ENCODE peak calls at places on chromosomes 7 and 10, in nine cellular contexts. P is uterus, A is mammary epithelial cell, T is upper lobe of right lung, W is suprapubic skin, J is osteoblast, X is colonic mucosa, Q is lower lobe of right lung, G is stomach. H is an unnamed sample.
A peak's percentile ranks its signal among the peaks of the same experiment; 100 is the strongest.

GRCh38 chr7:44120395-44120794 is 3.0 kb downstream of the POLD2 start:
- DNase-seq in W (no peak), X (no peak), Q (no peak), T (no peak), P (no peak), G (no peak), A (no peak), J (peak; percentile 41), H (no peak)

GRCh38 chr10:91409069-91409868 is 875 bp upstream of the HECTD2 start:
- DNase-seq in J (peak; percentile 97), X (peak; percentile 78), G (peak; percentile 70), Q (peak; percentile 82), A (peak; percentile 68), P (peak; percentile 91), T (peak; percentile 88), W (peak; percentile 92), H (peak; percentile 88)

GRCh38 chr10:94005050-94005449 is 11.3 kb downstream of the PLCE1 start:
- DNase-seq in J (no peak), T (no peak), A (peak; percentile 20), G (no peak), X (peak; percentile 87), W (no peak), Q (no peak), P (no peak), H (no peak)

GRCh38 chr7:131581241-131582157 is 25.1 kb upstream of the PODXL start:
- DNase-seq in W (no peak), Q (peak; percentile 56), P (peak; percentile 73), A (no peak), G (peak; percentile 28), X (no peak), J (no peak), T (no peak), H (peak; percentile 89)

GRCh38 chr7:28941633-28942032 is 16.5 kb downstream of the TRIL start:
- DNase-seq in T (no peak), J (no peak), P (no peak), Q (no peak), A (no peak), G (no peak), X (no peak), W (no peak), H (no peak)

GRCh38 chr10:121614746-121615145 is 16.5 kb upstream of the FGFR2 start:
- DNase-seq in W (no peak), J (no peak), X (no peak), Q (no peak), P (no peak), G (no peak), T (no peak), A (no peak), H (no peak)

GRCh38 chr10:97454330-97455036 is 8.5 kb downstream of the ZDHHC16 start:
- DNase-seq in Q (no peak), A (peak; percentile 35), T (no peak), W (no peak), P (no peak), X (no peak), G (peak; percentile 55), J (no peak), H (no peak)

GRCh38 chr7:101486056-101486763 is 123.5 kb downstream of the COL26A1 start:
- DNase-seq in P (no peak), T (no peak), X (no peak), W (no peak), A (no peak), J (no peak), G (no peak), Q (no peak), H (no peak)

GRCh38 chr10:3780056-3780765 is 4.8 kb downstream of the KLF6 start:
- DNase-seq in W (no peak), J (peak; percentile 76), T (no peak), G (no peak), X (peak; percentile 20), A (peak; percentile 77), P (no peak), Q (no peak), H (no peak)

GRCh38 chr7:136403591-136403990 is 426.4 kb upstream of the MTPN start:
- DNase-seq in X (no peak), G (no peak), J (no peak), P (no peak), A (no peak), T (no peak), W (no peak), Q (no peak), H (no peak)

GRCh38 chr7:105644937-105645336 is 63.6 kb upstream of the EFCAB10 start:
- DNase-seq in W (no peak), Q (no peak), P (no peak), X (no peak), G (no peak), T (no peak), J (no peak), A (no peak), H (no peak)

GRCh38 chr10:132575320-132576201 is 38.0 kb downstream of the INPP5A start:
- DNase-seq in P (no peak), T (no peak), Q (no peak), A (no peak), X (peak; percentile 52), J (peak; percentile 97), W (no peak), G (peak; percentile 63), H (no peak)

GRCh38 chr10:14926722-14927416 is 27.0 kb downstream of the DCLRE1C start:
- DNase-seq in T (no peak), J (no peak), P (no peak), Q (no peak), W (no peak), G (no peak), A (no peak), X (no peak), H (no peak)

GRCh38 chr10:511101-511848 is 178.2 kb downstream of the DIP2C start:
- DNase-seq in Q (peak; percentile 93), J (peak; percentile 99), W (peak; percentile 95), G (peak; percentile 95), T (peak; percentile 96), P (peak; percentile 90), X (peak; percentile 96), A (peak; percentile 81), H (peak; percentile 90)

GRCh38 chr10:68251146-68251545 is 19.2 kb upstream of the ATOH7 start:
- DNase-seq in P (no peak), X (no peak), T (no peak), J (no peak), W (no peak), A (no peak), Q (no peak), G (no peak), H (no peak)

GRCh38 chr10:68247931-68248330 is 16.0 kb upstream of the ATOH7 start:
- DNase-seq in X (no peak), W (no peak), T (no peak), J (no peak), Q (no peak), A (no peak), P (no peak), G (no peak), H (no peak)

GRCh38 chr10:68253356-68253755 is 21.4 kb upstream of the ATOH7 start:
- DNase-seq in J (no peak), A (no peak), T (no peak), P (no peak), X (no peak), Q (no peak), G (no peak), W (no peak), H (no peak)

GRCh38 chr10:68249297-68249696 is 17.4 kb upstream of the ATOH7 start:
- DNase-seq in Q (no peak), A (no peak), T (no peak), X (no peak), G (no peak), J (no peak), W (no peak), P (no peak), H (no peak)

GRCh38 chr10:68251625-68252275 is 19.8 kb upstream of the ATOH7 start:
- DNase-seq in G (no peak), W (no peak), Q (no peak), A (no peak), J (no peak), T (no peak), X (no peak), P (no peak), H (no peak)
- H3K4me3 ChIP-seq in G (no peak overlapping the region), W (no peak overlapping the region), Q (no peak overlapping the region), A (no peak overlapping the region), J (no peak overlapping the region), T (no peak overlapping the region), X (no peak overlapping the region), P (no peak overlapping the region), H (no peak overlapping the region)

DNA sequence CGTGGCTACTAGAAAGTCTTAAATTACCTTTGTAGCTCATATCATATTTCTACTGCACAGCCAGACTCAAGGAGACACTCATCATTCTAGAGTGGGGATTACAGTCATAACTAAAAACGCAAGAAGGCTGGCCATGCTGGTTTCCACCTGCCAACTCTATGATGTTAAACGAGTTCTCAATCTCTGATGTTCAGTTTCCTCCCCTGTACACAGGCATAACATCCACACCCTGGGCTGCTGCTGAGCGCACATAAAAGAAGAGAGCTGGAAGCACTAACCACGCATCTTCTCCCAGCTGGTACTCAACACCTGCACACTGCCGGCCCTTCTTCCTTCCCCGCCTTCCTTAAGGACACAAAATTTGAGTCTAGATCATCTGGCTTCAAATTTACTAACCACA is 60.5 kb downstream of the SORBS1 start:
- DNase-seq in G (no peak), T (no peak), X (no peak), W (no peak), P (no peak), J (no peak), A (no peak), Q (no peak), H (no peak)
- H3K4me1 ChIP-seq in G (peaks cover 80% of the 10 kb centered on the region), T (peaks cover 7% of the 10 kb centered on the region), X (no peaks in the 10 kb centered on the region), W (peaks cover 14% of the 10 kb centered on the region), P (peaks cover 4% of the 10 kb centered on the region), J (no peaks in the 10 kb centered on the region), A (no peaks in the 10 kb centered on the region), Q (peaks cover 28% of the 10 kb centered on the region), H (peaks cover 91% of the 10 kb centered on the region)

GRCh38 chr10:27724287-27724686 is 21.3 kb downstream of the MKX start:
- DNase-seq in P (no peak), Q (no peak), X (no peak), T (no peak), W (no peak), A (no peak), G (no peak), J (no peak), H (no peak)
- TF ChIP-seq CTCF in P (no peak), Q (no peak), X (no peak), T (peak; percentile 5), W (no peak), A (peak; percentile 30), G (no peak), J (peak; percentile 61), H (no peak)

DNA sequence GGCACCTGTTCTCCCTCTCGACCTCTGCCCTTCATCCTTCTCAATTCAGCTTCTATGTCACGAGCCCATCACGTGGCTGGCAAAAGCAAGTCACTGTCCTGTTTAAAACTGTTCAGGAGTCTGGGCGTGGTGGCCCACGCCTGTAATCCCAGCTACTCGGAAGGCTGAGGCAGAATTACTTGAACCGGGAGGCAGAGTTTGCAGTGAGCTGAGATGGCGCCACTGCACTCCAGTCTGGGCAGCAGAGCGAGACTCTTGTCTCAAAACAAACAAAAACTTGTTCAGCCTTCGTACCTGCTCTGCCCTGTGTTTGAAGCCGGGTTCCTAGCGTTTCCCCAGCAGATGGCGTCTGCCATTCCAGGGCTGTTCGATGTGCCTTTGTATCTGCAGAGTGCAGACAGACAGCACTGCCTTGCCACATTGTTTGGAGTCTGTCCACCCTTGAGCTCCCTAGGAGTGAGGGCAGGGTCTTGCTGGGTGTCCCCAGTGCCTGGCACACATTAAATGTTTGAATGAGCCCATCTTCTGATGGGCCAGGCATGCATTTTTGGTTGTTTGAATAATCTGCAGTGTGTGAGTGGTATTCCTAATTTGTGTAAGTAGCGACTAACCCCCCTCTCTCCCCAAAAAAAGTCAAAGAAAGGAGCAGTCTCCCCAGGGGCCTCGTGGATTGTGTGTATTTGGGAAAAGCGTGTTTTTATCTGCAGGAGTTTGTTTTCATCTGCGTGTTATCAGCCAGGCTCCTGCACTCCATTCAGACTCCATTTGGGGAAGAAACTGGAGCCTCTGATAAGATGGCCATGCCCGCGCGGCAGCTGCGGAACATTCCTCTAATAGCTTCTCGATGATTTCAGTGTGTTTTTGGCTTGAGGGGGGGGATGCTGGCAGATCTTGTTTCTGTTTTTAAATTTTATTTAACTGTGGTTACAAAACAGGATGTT is 61.2 kb downstream of the DNAJB6 start:
- DNase-seq in G (peak; percentile 48), Q (peak; percentile 58), A (peak; percentile 22), P (peak; percentile 69), W (no peak), T (no peak), J (peak; percentile 92), X (peak; percentile 34), H (peak; percentile 63)
- H3K4me3 ChIP-seq in G (no peak overlapping the region), Q (no peak overlapping the region), A (no peak overlapping the region), P (no peak overlapping the region), W (no peak overlapping the region), T (no peak overlapping the region), J (peak overlapping the region; percentile 41), X (no peak overlapping the region), H (peak overlapping the region; percentile 33)